ENCODE peak calls at places on chromosomes 2 and 18, in nine cellular contexts. One of them, this sample, is unnamed.

GRCh38 chr18:61948196-61948800 is 55.5 kb upstream of the RNF152 start:
- DNase-seq in uterus: no peak
- DNase-seq in stomach: no peak
- DNase-seq in HCT116: no peak
- DNase-seq in mucosa of descending colon: no peak
- DNase-seq in astrocyte of the spinal cord: peak
- DNase-seq in mammary epithelial cell: peak
- DNase-seq in gastrocnemius medialis: no peak
- DNase-seq in neural progenitor cell: peak
- DNase-seq in this sample: no peak

GRCh38 chr18:23811176-23811575 is 121.9 kb downstream of the LAMA3 start:
- DNase-seq in uterus: no peak
- DNase-seq in gastrocnemius medialis: no peak
- DNase-seq in astrocyte of the spinal cord: no peak
- DNase-seq in mammary epithelial cell: no peak
- DNase-seq in HCT116: no peak
- DNase-seq in neural progenitor cell: no peak
- DNase-seq in stomach: no peak
- DNase-seq in mucosa of descending colon: no peak
- DNase-seq in this sample: no peak

GRCh38 chr2:225274751-225275150 is 124.8 kb upstream of the NYAP2 start:
- DNase-seq in stomach: no peak
- DNase-seq in neural progenitor cell: no peak
- DNase-seq in uterus: no peak
- DNase-seq in mucosa of descending colon: no peak
- DNase-seq in HCT116: no peak
- DNase-seq in astrocyte of the spinal cord: peak
- DNase-seq in gastrocnemius medialis: no peak
- DNase-seq in mammary epithelial cell: peak
- DNase-seq in this sample: no peak

GRCh38 chr2:203470371-203470770 is 64.7 kb downstream of the RAPH1 start:
- DNase-seq in neural progenitor cell: peak
- DNase-seq in HCT116: no peak
- DNase-seq in stomach: peak
- DNase-seq in mammary epithelial cell: no peak
- DNase-seq in astrocyte of the spinal cord: no peak
- DNase-seq in gastrocnemius medialis: no peak
- DNase-seq in mucosa of descending colon: no peak
- DNase-seq in uterus: no peak
- DNase-seq in this sample: no peak

GRCh38 chr2:215060851-215061541 is 77.4 kb downstream of the ABCA12 start:
- DNase-seq in uterus: no peak
- DNase-seq in stomach: no peak
- DNase-seq in astrocyte of the spinal cord: no peak
- DNase-seq in neural progenitor cell: peak
- DNase-seq in mucosa of descending colon: no peak
- DNase-seq in HCT116: no peak
- DNase-seq in gastrocnemius medialis: no peak
- DNase-seq in mammary epithelial cell: no peak
- DNase-seq in this sample: no peak

GRCh38 chr2:101679037-101679726 is 18.3 kb upstream of the MAP4K4 start:
- DNase-seq in astrocyte of the spinal cord: peak
- DNase-seq in neural progenitor cell: no peak
- DNase-seq in stomach: no peak
- DNase-seq in mucosa of descending colon: no peak
- DNase-seq in mammary epithelial cell: peak
- DNase-seq in HCT116: no peak
- DNase-seq in uterus: no peak
- DNase-seq in gastrocnemius medialis: no peak
- DNase-seq in this sample: no peak

GRCh38 chr2:96505231-96505889 is at the start of gene NEURL3:
- DNase-seq in HCT116: peak
- DNase-seq in mammary epithelial cell: peak
- DNase-seq in stomach: no peak
- DNase-seq in neural progenitor cell: no peak
- DNase-seq in astrocyte of the spinal cord: peak
- DNase-seq in mucosa of descending colon: peak
- DNase-seq in uterus: no peak
- DNase-seq in gastrocnemius medialis: no peak
- DNase-seq in this sample: peak

GRCh38 chr2:185738679-185739472 is at the start of gene FSIP2:
- DNase-seq in astrocyte of the spinal cord: peak
- DNase-seq in mucosa of descending colon: peak
- DNase-seq in HCT116: no peak
- DNase-seq in mammary epithelial cell: peak
- DNase-seq in uterus: peak
- DNase-seq in neural progenitor cell: peak
- DNase-seq in gastrocnemius medialis: no peak
- DNase-seq in stomach: peak
- DNase-seq in this sample: peak

GRCh38 chr2:26696352-26696816 is 3.9 kb downstream of the KCNK3 start:
- DNase-seq in mammary epithelial cell: peak
- DNase-seq in gastrocnemius medialis: no peak
- DNase-seq in mucosa of descending colon: no peak
- DNase-seq in uterus: no peak
- DNase-seq in HCT116: peak
- DNase-seq in astrocyte of the spinal cord: peak
- DNase-seq in neural progenitor cell: no peak
- DNase-seq in stomach: peak
- DNase-seq in this sample: peak

GRCh38 chr2:150280255-150280654 is 207.2 kb downstream of the RND3 start:
- DNase-seq in gastrocnemius medialis: peak
- DNase-seq in HCT116: no peak
- DNase-seq in astrocyte of the spinal cord: peak
- DNase-seq in uterus: peak
- DNase-seq in mammary epithelial cell: peak
- DNase-seq in mucosa of descending colon: no peak
- DNase-seq in neural progenitor cell: no peak
- DNase-seq in stomach: no peak
- DNase-seq in this sample: no peak

GRCh38 chr18:8943900-8944870 is 158.3 kb upstream of the NDUFV2 start:
- DNase-seq in gastrocnemius medialis: no peak
- DNase-seq in mammary epithelial cell: peak
- DNase-seq in uterus: no peak
- DNase-seq in neural progenitor cell: no peak
- DNase-seq in stomach: no peak
- DNase-seq in HCT116: no peak
- DNase-seq in astrocyte of the spinal cord: peak
- DNase-seq in mucosa of descending colon: no peak
- DNase-seq in this sample: no peak

GRCh38 chr2:206846854-206847834 is 81.7 kb downstream of the FASTKD2 start:
- DNase-seq in uterus: no peak
- DNase-seq in HCT116: no peak
- DNase-seq in mucosa of descending colon: no peak
- DNase-seq in mammary epithelial cell: no peak
- DNase-seq in stomach: no peak
- DNase-seq in astrocyte of the spinal cord: no peak
- DNase-seq in neural progenitor cell: no peak
- DNase-seq in gastrocnemius medialis: no peak
- DNase-seq in this sample: no peak

GRCh38 chr2:227862741-227863588 is 8.5 kb upstream of the DAW1 start:
- DNase-seq in neural progenitor cell: no peak
- DNase-seq in mucosa of descending colon: no peak
- DNase-seq in mammary epithelial cell: peak
- DNase-seq in uterus: no peak
- DNase-seq in HCT116: peak
- DNase-seq in gastrocnemius medialis: no peak
- DNase-seq in astrocyte of the spinal cord: peak
- DNase-seq in stomach: no peak
- DNase-seq in this sample: peak

GRCh38 chr2:43419886-43420285 is 176.0 kb downstream of the THADA start:
- DNase-seq in astrocyte of the spinal cord: no peak
- DNase-seq in uterus: no peak
- DNase-seq in gastrocnemius medialis: no peak
- DNase-seq in mucosa of descending colon: no peak
- DNase-seq in stomach: no peak
- DNase-seq in HCT116: no peak
- DNase-seq in mammary epithelial cell: peak
- DNase-seq in neural progenitor cell: no peak
- DNase-seq in this sample: no peak

GRCh38 chr2:190726255-190726654 is 77.4 kb downstream of the NAB1 start:
- DNase-seq in HCT116: no peak
- DNase-seq in astrocyte of the spinal cord: no peak
- DNase-seq in uterus: no peak
- DNase-seq in mammary epithelial cell: no peak
- DNase-seq in stomach: no peak
- DNase-seq in neural progenitor cell: no peak
- DNase-seq in mucosa of descending colon: no peak
- DNase-seq in gastrocnemius medialis: no peak
- DNase-seq in this sample: no peak

GRCh38 chr2:30095402-30095801 is 51.4 kb upstream of the YPEL5 start:
- DNase-seq in HCT116: no peak
- DNase-seq in astrocyte of the spinal cord: no peak
- DNase-seq in gastrocnemius medialis: no peak
- DNase-seq in mammary epithelial cell: no peak
- DNase-seq in mucosa of descending colon: no peak
- DNase-seq in neural progenitor cell: no peak
- DNase-seq in stomach: no peak
- DNase-seq in uterus: no peak
- DNase-seq in this sample: no peak

GRCh38 chr2:63503818-63504217 is 84.5 kb downstream of the WDPCP start:
- DNase-seq in mammary epithelial cell: no peak
- DNase-seq in mucosa of descending colon: no peak
- DNase-seq in stomach: no peak
- DNase-seq in neural progenitor cell: no peak
- DNase-seq in uterus: no peak
- DNase-seq in gastrocnemius medialis: no peak
- DNase-seq in astrocyte of the spinal cord: no peak
- DNase-seq in HCT116: no peak
- DNase-seq in this sample: no peak

GRCh38 chr18:48770243-48770642 is 180.5 kb downstream of the SMAD7 start:
- DNase-seq in HCT116: no peak
- DNase-seq in mucosa of descending colon: no peak
- DNase-seq in gastrocnemius medialis: no peak
- DNase-seq in mammary epithelial cell: no peak
- DNase-seq in uterus: no peak
- DNase-seq in neural progenitor cell: no peak
- DNase-seq in astrocyte of the spinal cord: no peak
- DNase-seq in stomach: no peak
- DNase-seq in this sample: no peak

DNA sequence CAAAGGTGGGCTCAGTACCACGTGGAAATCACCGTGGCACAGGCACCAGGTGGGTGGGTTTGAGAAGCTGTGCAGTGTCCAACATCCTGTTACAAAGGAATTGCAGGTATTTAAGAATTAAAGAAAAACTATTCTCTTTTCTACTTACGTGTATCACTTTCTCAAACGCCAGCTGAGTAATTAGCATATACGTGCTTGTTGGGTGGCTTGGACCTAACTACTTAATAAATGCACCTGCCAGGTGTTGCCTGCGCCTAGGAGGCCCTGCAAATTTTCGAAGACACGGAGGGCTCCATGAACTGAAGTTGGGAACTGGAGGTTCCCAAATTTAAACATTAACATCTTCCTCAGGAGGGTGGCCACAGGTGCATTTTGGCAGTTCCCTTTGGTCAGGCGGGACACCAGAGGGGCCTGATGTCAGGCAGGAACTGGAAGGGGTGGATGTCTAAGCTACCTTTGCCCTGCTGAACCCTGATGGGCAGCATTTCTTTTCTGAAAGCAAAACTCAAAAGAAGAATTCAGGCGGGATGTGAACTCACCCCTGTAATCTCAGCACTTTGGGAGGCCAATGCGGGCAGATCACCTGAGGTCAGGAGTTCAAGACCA is 84.8 kb downstream of the HS6ST1 start:
- DNase-seq in gastrocnemius medialis: no peak
- DNase-seq in neural progenitor cell: no peak
- DNase-seq in mucosa of descending colon: no peak
- DNase-seq in HCT116: no peak
- DNase-seq in uterus: no peak
- DNase-seq in stomach: no peak
- DNase-seq in astrocyte of the spinal cord: no peak
- DNase-seq in mammary epithelial cell: no peak
- DNase-seq in this sample: no peak
- H3K4me3 ChIP-seq in gastrocnemius medialis: peak
- H3K4me3 ChIP-seq in neural progenitor cell: peak
- H3K4me3 ChIP-seq in mucosa of descending colon: no peak
- H3K4me3 ChIP-seq in HCT116: no peak
- H3K4me3 ChIP-seq in uterus: peak
- H3K4me3 ChIP-seq in stomach: peak
- H3K4me3 ChIP-seq in astrocyte of the spinal cord: no peak
- H3K4me3 ChIP-seq in mammary epithelial cell: peak
- H3K4me3 ChIP-seq in this sample: peak

GRCh38 chr2:72361516-72361915 is 213.9 kb upstream of the CYP26B1 start:
- DNase-seq in gastrocnemius medialis: no peak
- DNase-seq in HCT116: no peak
- DNase-seq in mammary epithelial cell: no peak
- DNase-seq in neural progenitor cell: no peak
- DNase-seq in mucosa of descending colon: no peak
- DNase-seq in stomach: no peak
- DNase-seq in uterus: no peak
- DNase-seq in astrocyte of the spinal cord: no peak
- DNase-seq in this sample: no peak
- TF ChIP-seq CTCF in gastrocnemius medialis: no peak
- TF ChIP-seq CTCF in HCT116: no peak
- TF ChIP-seq CTCF in mammary epithelial cell: no peak
- TF ChIP-seq CTCF in neural progenitor cell: no peak
- TF ChIP-seq CTCF in mucosa of descending colon: no peak
- TF ChIP-seq CTCF in stomach: no peak
- TF ChIP-seq CTCF in uterus: no peak
- TF ChIP-seq CTCF in astrocyte of the spinal cord: no peak
- TF ChIP-seq CTCF in this sample: no peak

GRCh38 chr2:113169002-113169530 is 4.7 kb upstream of the PSD4 start:
- DNase-seq in mammary epithelial cell: no peak
- DNase-seq in astrocyte of the spinal cord: no peak
- DNase-seq in mucosa of descending colon: no peak
- DNase-seq in gastrocnemius medialis: no peak
- DNase-seq in HCT116: no peak
- DNase-seq in stomach: no peak
- DNase-seq in uterus: no peak
- DNase-seq in neural progenitor cell: no peak
- DNase-seq in this sample: no peak
- H3K4me3 ChIP-seq in mammary epithelial cell: no peak
- H3K4me3 ChIP-seq in astrocyte of the spinal cord: no peak
- H3K4me3 ChIP-seq in mucosa of descending colon: no peak
- H3K4me3 ChIP-seq in gastrocnemius medialis: no peak
- H3K4me3 ChIP-seq in HCT116: no peak
- H3K4me3 ChIP-seq in stomach: no peak
- H3K4me3 ChIP-seq in uterus: no peak
- H3K4me3 ChIP-seq in neural progenitor cell: no peak
- H3K4me3 ChIP-seq in this sample: no peak

DNA sequence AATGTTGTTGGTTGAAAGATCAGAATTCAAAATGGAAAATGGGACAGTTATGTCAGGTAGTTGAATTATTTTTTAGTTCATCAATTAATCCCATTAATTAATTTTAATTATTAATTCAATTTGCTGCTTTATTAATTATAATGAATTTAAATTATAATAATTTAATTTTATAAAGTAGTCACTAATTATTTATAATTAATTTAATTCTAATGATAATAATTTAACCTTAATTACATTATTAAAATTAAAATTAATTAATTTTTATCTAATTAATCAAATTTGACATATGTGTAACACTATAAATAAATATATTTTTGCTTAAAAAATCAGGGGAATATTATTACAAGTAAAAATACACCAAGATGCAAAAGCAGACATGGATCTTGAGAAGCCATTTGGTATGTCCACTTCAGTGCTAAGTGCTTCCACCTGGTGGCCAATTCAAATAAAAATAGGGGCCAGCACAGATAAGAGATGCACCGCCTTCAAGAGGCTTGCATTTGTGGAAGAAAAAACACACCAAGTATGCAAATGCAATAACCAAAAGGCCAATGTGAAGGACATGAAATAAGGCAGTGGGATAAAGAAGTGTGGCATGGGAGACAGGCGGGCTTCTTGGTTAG is 73.2 kb downstream of the MBP start:
- DNase-seq in astrocyte of the spinal cord: peak
- DNase-seq in neural progenitor cell: peak
- DNase-seq in HCT116: peak
- DNase-seq in stomach: no peak
- DNase-seq in mucosa of descending colon: no peak
- DNase-seq in gastrocnemius medialis: no peak
- DNase-seq in uterus: no peak
- DNase-seq in mammary epithelial cell: peak
- DNase-seq in this sample: no peak
- TF ChIP-seq CTCF in astrocyte of the spinal cord: peak
- TF ChIP-seq CTCF in neural progenitor cell: peak
- TF ChIP-seq CTCF in HCT116: no peak
- TF ChIP-seq CTCF in stomach: no peak
- TF ChIP-seq CTCF in mucosa of descending colon: peak
- TF ChIP-seq CTCF in gastrocnemius medialis: peak
- TF ChIP-seq CTCF in uterus: peak
- TF ChIP-seq CTCF in mammary epithelial cell: peak
- TF ChIP-seq CTCF in this sample: peak

This sample was measured in HFF-Myc.